ENCODE peak calls at places on chromosomes 6 and 20, in nine cellular contexts. B, T, C, E, U, Z, D, W and O are unnamed samples.

GRCh38 chr6:141261016-141261671 is 871.6 kb upstream of the GJE1 start:
- DNase-seq in B (no peak), T (peak; percentile 29), C (peak; percentile 70), E (no peak), U (no peak), Z (no peak), D (no peak), W (no peak), O (no peak)

GRCh38 chr20:1362484-1362883 is 30.4 kb downstream of the FKBP1A start:
- DNase-seq in B (no peak), T (no peak), C (no peak), E (no peak), U (no peak), Z (no peak), D (no peak), W (no peak), O (no peak)

GRCh38 chr6:113103618-113104390 is 753.3 kb upstream of the MARCKS start:
- DNase-seq in B (no peak), T (no peak), C (no peak), E (no peak), U (no peak), Z (peak; percentile 74), D (no peak), W (no peak), O (no peak)

GRCh38 chr6:5580736-5581568 is 319.6 kb downstream of the FARS2 start:
- DNase-seq in B (no peak), T (no peak), C (no peak), E (no peak), U (no peak), Z (no peak), D (no peak), W (no peak), O (no peak)

GRCh38 chr6:101290346-101290745 is 103.2 kb upstream of the GRIK2 start:
- DNase-seq in B (no peak), T (no peak), C (no peak), E (no peak), U (no peak), Z (no peak), D (no peak), W (no peak), O (no peak)

GRCh38 chr6:107459283-107460073 is at the start of gene PDSS2:
- DNase-seq in B (peak; percentile 100), T (peak; percentile 98), C (peak; percentile 97), E (peak; percentile 98), U (peak; percentile 93), Z (peak; percentile 95), D (peak; percentile 98), W (peak; percentile 91), O (peak; percentile 94)

GRCh38 chr6:26170181-26170580 is 83.0 kb downstream of the HFE start:
- DNase-seq in B (no peak), T (no peak), C (no peak), E (no peak), U (no peak), Z (no peak), D (no peak), W (no peak), O (no peak)

GRCh38 chr6:63644668-63645326 is 9.2 kb downstream of the PHF3 start:
- DNase-seq in B (peak; percentile 62), T (no peak), C (no peak), E (no peak), U (no peak), Z (no peak), D (peak; percentile 42), W (no peak), O (no peak)

GRCh38 chr6:144316866-144317204 is 31.7 kb downstream of the UTRN start:
- DNase-seq in B (no peak), T (no peak), C (no peak), E (no peak), U (no peak), Z (no peak), D (no peak), W (no peak), O (no peak)

GRCh38 chr6:154403803-154404202 is 47.2 kb upstream of the IPCEF1 start:
- DNase-seq in B (peak; percentile 42), T (peak; percentile 31), C (no peak), E (peak; percentile 43), U (no peak), Z (peak; percentile 82), D (peak; percentile 41), W (no peak), O (no peak)

GRCh38 chr6:11322252-11322885 is 89.9 kb upstream of the NEDD9 start:
- DNase-seq in B (no peak), T (no peak), C (no peak), E (no peak), U (no peak), Z (no peak), D (no peak), W (no peak), O (no peak)

GRCh38 chr6:112086744-112087135 is 542 bp downstream of the TUBE1 start:
- DNase-seq in B (no peak), T (no peak), C (no peak), E (no peak), U (no peak), Z (peak; percentile 64), D (no peak), W (peak; percentile 34), O (no peak)

GRCh38 chr20:46751856-46752255 is 42.4 kb downstream of the SLC2A10 start:
- DNase-seq in B (no peak), T (no peak), C (no peak), E (no peak), U (no peak), Z (no peak), D (no peak), W (no peak), O (no peak)

GRCh38 chr20:32235331-32236047 is 27.8 kb downstream of the POFUT1 start:
- DNase-seq in B (no peak), T (no peak), C (no peak), E (no peak), U (no peak), Z (no peak), D (no peak), W (no peak), O (no peak)

GRCh38 chr6:21022343-21023107 is 488.3 kb downstream of the CDKAL1 start:
- DNase-seq in B (peak; percentile 69), T (peak; percentile 78), C (no peak), E (no peak), U (no peak), Z (peak; percentile 82), D (no peak), W (peak; percentile 85), O (no peak)

GRCh38 chr6:157715766-157716171 is 107.3 kb upstream of the SNX9 start:
- DNase-seq in B (peak; percentile 14), T (no peak), C (peak; percentile 87), E (peak; percentile 91), U (no peak), Z (peak; percentile 95), D (peak; percentile 81), W (no peak), O (no peak)

GRCh38 chr20:38277691-38278090 is 17.2 kb upstream of the KIAA1755 start:
- DNase-seq in B (no peak), T (no peak), C (no peak), E (no peak), U (no peak), Z (no peak), D (no peak), W (no peak), O (no peak)

GRCh38 chr6:63598251-63599036 is 26.2 kb downstream of the LOC128125822 start:
- DNase-seq in B (peak; percentile 74), T (peak; percentile 72), C (peak; percentile 79), E (peak; percentile 62), U (peak; percentile 13), Z (peak; percentile 49), D (peak; percentile 64), W (peak; percentile 51), O (peak; percentile 58)

GRCh38 chr6:30681696-30682180 is 4.7 kb downstream of the PPP1R18 start:
- DNase-seq in B (no peak), T (no peak), C (no peak), E (no peak), U (no peak), Z (no peak), D (no peak), W (no peak), O (no peak)

GRCh38 chr6:43286995-43287716 is 10.9 kb upstream of the SLC22A7 start:
- DNase-seq in B (no peak), T (no peak), C (no peak), E (no peak), U (no peak), Z (no peak), D (no peak), W (no peak), O (no peak)

GRCh38 chr20:51500311-51500710 is 42.2 kb downstream of the NFATC2 start:
- DNase-seq in B (no peak), T (no peak), C (peak; percentile 21), E (no peak), U (no peak), Z (no peak), D (no peak), W (no peak), O (no peak)

GRCh38 chr6:26022166-26022510 is 59.5 kb downstream of the TRIM38 start:
- DNase-seq in B (peak; percentile 67), T (peak; percentile 60), C (no peak), E (peak; percentile 84), U (no peak), Z (peak; percentile 88), D (peak; percentile 56), W (peak; percentile 71), O (no peak)

DNA sequence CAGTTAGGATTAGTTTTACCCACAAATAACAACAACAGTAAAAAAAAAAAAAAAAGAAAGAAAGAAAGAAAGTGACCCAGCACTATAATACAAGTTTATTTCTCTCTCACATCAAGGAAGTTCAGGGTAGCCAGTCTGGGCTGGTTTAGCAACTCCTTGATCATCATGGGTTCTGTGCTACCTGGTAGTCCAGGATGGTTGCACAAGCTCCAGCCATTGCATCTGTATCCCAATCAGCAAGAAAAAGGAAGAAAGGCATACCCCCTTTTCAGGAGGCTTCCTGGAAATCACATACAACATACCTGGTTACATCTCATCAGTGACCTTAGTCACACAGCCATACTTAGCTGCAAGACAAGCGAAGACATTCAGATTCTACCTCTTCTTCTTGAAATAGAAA is 128.5 kb downstream of the MTHFD1L start:
- DNase-seq in B (no peak), T (no peak), C (no peak), E (no peak), U (no peak), Z (no peak), D (no peak), W (no peak), O (no peak)
- TF ChIP-seq POLR2A in B (no peak), T (no peak), C (no peak), E (no peak), U (no peak), Z (no peak), D (no peak), W (no peak), O (no peak)

GRCh38 chr6:160431231-160431630 is 83.1 kb downstream of the SLC22A3 start:
- DNase-seq in B (no peak), T (peak; percentile 33), C (no peak), E (peak; percentile 87), U (no peak), Z (peak; percentile 85), D (peak; percentile 91), W (no peak), O (no peak)
- H3K27me3 ChIP-seq in B (no peaks in the 10 kb centered on the region), T (no peaks in the 10 kb centered on the region), C (no peaks in the 10 kb centered on the region), E (no peaks in the 10 kb centered on the region), U (no peaks in the 10 kb centered on the region), Z (no peaks in the 10 kb centered on the region), D (no peaks in the 10 kb centered on the region), W (peaks cover 5% of the 10 kb centered on the region), O (no peaks in the 10 kb centered on the region)

GRCh38 chr6:148747493-148748160 is 797 bp downstream of the UST start:
- DNase-seq in B (peak; percentile 81), T (peak; percentile 52), C (peak; percentile 85), E (peak; percentile 49), U (no peak), Z (peak; percentile 21), D (peak; percentile 72), W (no peak), O (peak; percentile 36)
- TF ChIP-seq POLR2A in B (peak; percentile 59), T (no peak), C (no peak), E (no peak), U (no peak), Z (no peak), D (no peak), W (no peak), O (no peak)

GRCh38 chr20:13873814-13874213 is 89.0 kb downstream of the NDUFAF5 start:
- DNase-seq in B (no peak), T (no peak), C (no peak), E (no peak), U (no peak), Z (no peak), D (no peak), W (no peak), O (no peak)
- H3K27me3 ChIP-seq in B (no peaks in the 10 kb centered on the region), T (no peaks in the 10 kb centered on the region), C (no peaks in the 10 kb centered on the region), E (no peaks in the 10 kb centered on the region), U (no peaks in the 10 kb centered on the region), Z (no peaks in the 10 kb centered on the region), D (no peaks in the 10 kb centered on the region), W (no peaks in the 10 kb centered on the region), O (no peaks in the 10 kb centered on the region)